ENCODE peak calls at places on chromosomes 12 and 14, in four cellular contexts. D is astrocyte of the cerebellum, J is body of pancreas, L is sigmoid colon. N is an unnamed sample.

GRCh38 chr12:76450690-76451089 is 102.5 kb upstream of the BBS10 start:
- DNase-seq in J (no peak), D (peak), L (no peak), N (no peak)

GRCh38 chr14:90505531-90505930 is 108.7 kb downstream of the CALM1 start:
- DNase-seq in D (no peak), J (no peak), L (no peak), N (no peak)

GRCh38 chr12:68080577-68080976 is 79.0 kb downstream of the IFNG start:
- DNase-seq in D (no peak), J (no peak), L (no peak), N (no peak)

GRCh38 chr14:78319411-78319810 is 149.2 kb downstream of the NRXN3 start:
- DNase-seq in D (no peak), L (no peak), J (no peak), N (no peak)

GRCh38 chr14:77151245-77151644 is 9.7 kb upstream of the ZDHHC22 start:
- DNase-seq in D (no peak), J (no peak), L (peak), N (no peak)

GRCh38 chr14:75967866-75968265 is 13.9 kb downstream of the TGFB3 start:
- DNase-seq in L (no peak), J (no peak), D (no peak), N (no peak)

GRCh38 chr12:46585854-46586621 is 213.5 kb upstream of the SLC38A2 start:
- DNase-seq in J (peak), D (peak), L (no peak), N (no peak)

GRCh38 chr12:107558816-107559382 is 126.7 kb upstream of the PWP1 start:
- DNase-seq in J (no peak), L (no peak), D (no peak), N (no peak)

GRCh38 chr14:90564496-90564895 is 167.7 kb downstream of the CALM1 start:
- DNase-seq in D (no peak), J (no peak), L (no peak), N (no peak)

GRCh38 chr12:108120863-108121165 is 8.3 kb upstream of the WSCD2 start:
- DNase-seq in D (no peak), J (no peak), L (no peak), N (no peak)

GRCh38 chr14:39266589-39266870 is 32.8 kb downstream of the MIA2 start:
- DNase-seq in L (peak), D (no peak), J (peak), N (no peak)

GRCh38 chr12:100375023-100375737 is 18.3 kb downstream of the SLC17A8 start:
- DNase-seq in L (peak), D (peak), J (peak), N (peak)

GRCh38 chr14:29144598-29144997 is 378.0 kb downstream of the FOXG1 start:
- DNase-seq in J (no peak), D (peak), L (no peak), N (peak)

GRCh38 chr12:93857279-93857894 is 180.2 kb downstream of the CRADD start:
- DNase-seq in D (no peak), L (no peak), J (no peak), N (peak)

GRCh38 chr14:91883770-91884169 is 16.4 kb upstream of the TC2N start:
- DNase-seq in L (peak), D (no peak), J (no peak), N (no peak)

GRCh38 chr12:106790020-106790419 is 15.5 kb downstream of the RIC8B start:
- DNase-seq in J (no peak), D (no peak), L (no peak), N (no peak)

GRCh38 chr14:54627718-54628345 is 60.9 kb downstream of the SAMD4A start:
- DNase-seq in L (no peak), J (no peak), D (no peak), N (no peak)

GRCh38 chr12:85693093-85693665 is 143.0 kb downstream of the RASSF9 start:
- DNase-seq in L (no peak), D (no peak), J (no peak), N (no peak)

GRCh38 chr14:94174622-94175402 is 690 bp downstream of the PPP4R4 start:
- DNase-seq in L (peak), D (no peak), J (peak), N (no peak)

GRCh38 chr14:74610866-74611671 is 968 bp downstream of the LTBP2 start:
- DNase-seq in D (no peak), J (no peak), L (no peak), N (no peak)

GRCh38 chr12:53198470-53199110 is 8.5 kb downstream of the ITGB7 start:
- DNase-seq in J (no peak), D (no peak), L (no peak), N (no peak)

GRCh38 chr14:67003009-67003753 is 186.1 kb upstream of the GARIN2 start:
- DNase-seq in D (no peak), J (no peak), L (no peak), N (no peak)

GRCh38 chr12:21169878-21170472 is 39.0 kb downstream of the SLCO1B1 start:
- DNase-seq in D (peak), J (peak), L (no peak), N (peak)

GRCh38 chr12:113087193-113087592 is 30.7 kb downstream of the DTX1 start:
- DNase-seq in J (no peak), D (no peak), L (no peak), N (no peak)

GRCh38 chr12:56838602-56839488 is 75.7 kb downstream of the HSD17B6 start:
- DNase-seq in J (no peak), D (no peak), L (no peak), N (no peak)

GRCh38 chr12:18955594-18955993 is 173.9 kb upstream of the PLEKHA5 start:
- DNase-seq in L (no peak), J (no peak), D (no peak), N (peak)

GRCh38 chr14:67641902-67642749 is 22.4 kb downstream of the ARG2 start:
- DNase-seq in J (no peak), L (no peak), D (no peak), N (no peak)

GRCh38 chr14:86391085-86391484 is 861.1 kb downstream of the FLRT2 start:
- DNase-seq in L (no peak), J (no peak), D (no peak), N (no peak)

GRCh38 chr12:80504389-80505153 is 60.5 kb downstream of the PTPRQ start:
- DNase-seq in D (no peak), L (no peak), J (no peak), N (no peak)

GRCh38 chr12:29402437-29402836 is 21.5 kb upstream of the ERGIC2 start:
- DNase-seq in L (no peak), D (no peak), J (no peak), N (no peak)

GRCh38 chr14:101058571-101058970 is 155.0 kb upstream of the RTL1 start:
- DNase-seq in L (no peak), D (no peak), J (no peak), N (no peak)

GRCh38 chr14:52043690-52044089 is 25.2 kb downstream of the NID2 start:
- DNase-seq in D (no peak), L (no peak), J (peak), N (no peak)

DNA sequence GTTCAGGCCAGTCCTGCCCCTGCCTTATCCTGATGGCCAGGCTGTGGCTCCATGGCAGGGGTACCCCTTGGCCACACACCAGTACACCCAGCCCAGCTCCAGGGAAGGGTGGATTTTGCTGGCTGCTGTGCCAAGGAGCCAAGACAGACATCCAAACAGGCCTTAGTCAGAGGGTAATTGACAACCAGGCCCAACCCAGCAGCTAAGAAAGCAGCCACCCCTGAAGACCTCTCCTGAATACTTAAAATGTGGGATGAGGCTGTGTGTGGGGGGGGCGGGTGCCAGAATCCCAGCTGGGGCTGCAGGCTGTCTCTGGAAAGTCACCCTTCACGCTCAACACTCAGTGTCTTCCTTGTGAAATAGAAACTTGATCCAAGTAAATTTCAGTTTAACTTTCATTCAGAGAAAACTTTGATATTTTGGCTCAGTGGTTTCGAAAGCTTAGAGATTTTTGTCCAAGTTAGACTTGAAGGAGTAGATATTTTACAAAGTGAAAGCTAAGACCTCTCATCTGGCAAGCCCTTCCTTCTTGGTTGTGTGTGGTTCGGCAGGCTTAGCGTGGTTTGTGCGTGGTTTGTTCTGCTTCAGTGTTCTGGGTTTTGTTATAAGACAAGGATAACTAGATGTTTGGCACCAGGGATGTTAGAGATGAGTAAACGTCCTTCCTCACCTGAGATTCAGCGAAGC is 5.1 kb downstream of the PAPLN start:
- DNase-seq in D (no peak), L (no peak), J (no peak), N (no peak)
- H3K4me3 ChIP-seq in D (no peak), L (peak), J (no peak), N (no peak)

DNA sequence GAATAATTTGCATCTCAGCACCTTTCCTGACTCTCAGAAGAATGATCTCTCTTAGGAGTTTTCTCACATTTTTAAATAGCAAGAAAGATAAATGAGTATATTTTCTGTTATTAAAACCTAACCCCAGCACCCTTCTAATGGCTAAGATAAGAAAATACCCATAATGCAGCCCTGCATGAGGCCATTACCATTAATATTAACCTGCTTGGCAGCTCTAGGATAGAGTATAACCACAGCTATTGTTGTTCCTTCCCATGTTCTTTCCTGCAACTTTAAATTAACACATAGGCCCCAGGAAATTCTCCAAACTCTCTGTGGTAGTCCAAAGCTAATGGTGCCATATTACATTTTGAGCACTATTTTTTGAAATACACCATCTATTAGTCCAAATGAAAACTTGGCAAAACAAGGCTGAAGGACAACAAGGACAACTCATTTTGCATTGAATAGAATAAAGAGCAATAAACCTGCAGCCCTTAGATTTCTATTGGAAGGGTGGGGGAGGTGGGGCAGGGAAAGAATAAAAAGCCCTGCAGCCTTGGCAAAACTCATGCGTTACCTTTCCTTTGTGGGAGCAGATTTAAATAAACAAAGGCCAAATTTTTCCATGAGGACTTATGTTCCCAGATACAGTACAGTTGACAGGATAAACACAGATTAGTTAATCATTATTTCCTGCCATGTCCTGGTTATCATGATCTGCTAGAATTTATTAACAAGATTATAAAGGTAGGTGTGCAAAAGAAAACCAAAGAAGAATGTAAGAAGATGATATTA is 46.9 kb downstream of the BTG1 start:
- DNase-seq in D (no peak), L (no peak), J (no peak), N (no peak)
- H3K4me3 ChIP-seq in D (no peak), L (no peak), J (no peak), N (no peak)

GRCh38 chr12:110635055-110635454 is 21.1 kb downstream of the TCTN1 start:
- DNase-seq in J (no peak), D (no peak), L (no peak), N (no peak)
- H3K4me3 ChIP-seq in J (no peak), D (no peak), L (no peak), N (no peak)

DNA sequence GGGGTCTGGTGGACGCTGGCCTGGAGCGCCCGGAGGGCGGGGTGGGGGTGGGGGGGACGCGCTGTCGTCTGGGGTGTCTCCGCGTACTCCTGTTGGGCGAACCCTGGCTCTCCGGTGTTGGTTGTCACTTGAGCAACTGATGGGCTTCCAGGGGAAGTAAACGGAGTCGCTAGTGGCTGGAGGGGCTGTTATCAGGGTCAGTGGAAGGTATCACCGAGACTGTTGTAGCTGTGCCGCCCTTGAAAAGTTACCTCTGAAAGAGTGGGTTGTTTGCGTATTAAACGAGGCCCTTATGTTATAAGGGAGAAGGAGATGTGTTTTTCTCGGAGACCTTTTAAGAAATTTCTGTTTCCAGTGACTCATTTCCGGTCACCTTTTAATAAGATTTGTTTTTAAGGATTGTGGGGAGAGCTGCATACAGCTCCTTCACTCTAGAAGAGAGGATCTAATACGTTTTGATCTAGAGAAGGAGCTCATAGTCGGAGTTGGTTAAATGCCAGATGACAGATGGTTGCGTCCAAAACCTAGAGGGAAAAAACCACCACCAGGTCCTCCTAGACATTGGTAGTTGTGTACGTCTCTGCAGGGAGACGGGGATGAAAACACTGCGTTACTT is 699 bp upstream of the DBX2 start:
- DNase-seq in D (peak), J (no peak), L (no peak), N (no peak)
- H3K4me3 ChIP-seq in D (peak), J (no peak), L (peak), N (peak)

GRCh38 chr14:58607571-58608317 is 30.0 kb upstream of the DACT1 start:
- DNase-seq in D (no peak), J (no peak), L (no peak), N (peak)
- H3K4me3 ChIP-seq in D (no peak), J (no peak), L (no peak), N (no peak)

GRCh38 chr14:22472935-22473854 is 115.8 kb downstream of the DAD1 start:
- DNase-seq in D (peak), L (no peak), J (peak), N (no peak)
- H3K4me3 ChIP-seq in D (no peak), L (no peak), J (no peak), N (no peak)

DNA sequence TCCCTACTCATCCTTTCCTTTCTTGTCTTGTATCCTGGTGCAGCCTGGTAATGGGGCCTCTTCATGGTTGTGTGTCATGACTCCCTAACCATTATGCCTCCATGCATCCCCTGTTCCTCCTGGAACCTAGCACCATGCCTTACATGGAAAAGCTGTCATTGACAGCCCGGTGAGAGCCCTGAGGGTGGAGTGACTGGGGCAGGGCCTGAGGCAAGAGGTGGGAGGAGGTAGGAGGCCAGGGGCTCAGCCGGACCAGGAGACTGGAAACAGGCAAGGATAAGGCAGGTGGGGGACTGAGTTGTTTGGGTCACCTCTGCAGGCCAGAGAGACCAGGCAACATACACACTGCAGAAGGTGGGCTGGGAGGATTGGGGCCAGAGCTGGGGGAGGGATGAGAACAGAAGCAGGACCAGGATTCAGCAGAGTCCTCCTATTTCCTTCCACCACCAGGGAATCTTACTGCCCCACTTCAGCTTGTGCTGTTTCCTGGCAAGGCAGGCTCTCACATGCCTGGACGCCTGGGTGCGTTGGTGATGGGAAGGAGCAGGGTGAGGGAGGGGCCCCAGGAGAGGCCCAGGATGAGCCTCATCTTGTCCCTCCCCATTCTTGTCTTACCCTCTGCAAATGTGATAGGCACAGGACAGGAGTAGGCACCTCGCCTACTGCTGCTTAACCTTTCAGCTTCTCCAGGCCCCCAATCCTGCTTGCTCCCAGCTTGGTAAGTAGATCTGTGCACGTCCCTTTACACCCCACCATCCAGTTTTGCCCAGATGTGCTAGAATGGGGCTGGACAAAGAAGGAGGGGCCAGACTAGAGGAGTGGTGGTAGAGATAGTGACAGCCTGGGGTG is at the start of gene LTB4R2:
- DNase-seq in J (no peak), L (no peak), D (no peak), N (no peak)
- H3K4me3 ChIP-seq in J (no peak), L (peak), D (no peak), N (no peak)

GRCh38 chr14:105476937-105477658 is 2.5 kb downstream of the CRIP2 start:
- DNase-seq in J (no peak), D (no peak), L (no peak), N (no peak)
- H3K4me3 ChIP-seq in J (no peak), D (peak), L (peak), N (no peak)

DNA sequence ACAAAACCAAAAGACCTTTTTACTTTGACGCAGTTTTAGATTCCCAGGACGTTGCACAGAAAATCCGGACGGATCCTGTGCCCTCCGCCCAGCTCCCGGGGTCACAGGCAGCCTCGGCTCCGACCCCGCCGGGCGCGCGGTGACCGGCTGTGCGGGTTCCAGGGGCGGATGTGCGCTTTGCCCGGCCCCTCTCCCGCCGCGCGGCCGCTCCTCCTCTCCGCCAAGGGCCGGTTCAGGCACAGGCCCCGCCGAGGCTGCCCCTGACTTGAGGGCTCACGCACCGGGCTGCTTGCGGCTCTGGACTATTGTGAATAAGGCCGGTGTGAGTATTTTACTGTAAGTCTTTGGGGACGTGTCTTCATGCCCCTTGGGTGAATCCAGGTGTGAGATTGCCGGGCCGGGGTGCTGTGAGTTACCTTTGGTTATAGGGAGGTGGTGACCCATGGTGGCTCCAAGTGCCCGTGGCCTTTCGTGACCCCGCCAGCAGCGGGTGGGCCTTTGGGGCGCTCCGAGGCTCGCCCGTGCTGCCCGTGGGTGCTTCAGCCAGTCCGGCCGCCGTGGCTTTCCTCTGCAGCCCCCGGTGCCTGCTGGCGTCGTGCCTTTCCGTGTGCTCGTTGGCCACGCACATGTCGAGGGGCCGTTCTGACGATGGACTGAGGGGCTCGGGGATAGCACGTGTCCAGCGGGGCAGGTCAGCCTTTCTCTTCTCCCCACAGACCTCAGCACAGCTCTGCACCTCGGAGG is 45.9 kb downstream of the NOC4L start:
- DNase-seq in J (no peak), D (no peak), L (no peak), N (no peak)
- H3K4me3 ChIP-seq in J (no peak), D (peak), L (peak), N (peak)

N was measured in AG09309.